ENCODE peak calls at places on chromosomes 1 and 21, in four cellular contexts. I is osteocyte, A is lung, N is B cell. Y is an unnamed sample.

GRCh38 chr1:237032029-237032428 is 10.0 kb upstream of the RYR2 start:
- DNase-seq in N (no peak), I (no peak), A (no peak), Y (no peak)

GRCh38 chr1:230827081-230827681 is 41.1 kb downstream of the C1orf198 start:
- DNase-seq in I (peak), A (peak), N (no peak), Y (peak)

GRCh38 chr21:33690874-33691273 is 48.6 kb downstream of the ITSN1 start:
- DNase-seq in N (no peak), I (no peak), A (no peak), Y (no peak)

GRCh38 chr21:33811147-33812024 is 104.2 kb downstream of the ATP5PO start:
- DNase-seq in A (no peak), I (no peak), N (no peak), Y (no peak)

GRCh38 chr21:32949701-32950100 is 76.0 kb upstream of the OLIG2 start:
- DNase-seq in I (peak), A (no peak), N (no peak), Y (no peak)

GRCh38 chr1:220767312-220768126 is 19.2 kb upstream of the MTARC1 start:
- DNase-seq in N (no peak), A (no peak), I (no peak), Y (no peak)

GRCh38 chr1:44817771-44818495 is 9.6 kb downstream of the BTBD19 start:
- DNase-seq in N (peak), A (no peak), I (no peak), Y (no peak)

GRCh38 chr1:104945406-104945805 is 1195.7 kb downstream of the AMY1C start:
- DNase-seq in I (no peak), A (no peak), N (no peak), Y (no peak)

GRCh38 chr1:89518116-89518780 is 6.4 kb upstream of the LRRC8B start:
- DNase-seq in N (no peak), I (no peak), A (no peak), Y (no peak)

GRCh38 chr1:2821970-2822620 is 20.6 kb upstream of the TTC34 start:
- DNase-seq in I (no peak), N (no peak), A (no peak), Y (no peak)

GRCh38 chr21:16194851-16195251 is 465.1 kb downstream of the USP25 start:
- DNase-seq in A (no peak), I (no peak), N (no peak), Y (no peak)

GRCh38 chr1:112061056-112061455 is 71.6 kb upstream of the KCND3 start:
- DNase-seq in I (no peak), A (no peak), N (no peak), Y (no peak)

GRCh38 chr1:223129229-223129851 is 13.7 kb downstream of the TLR5 start:
- DNase-seq in I (peak), A (peak), N (peak), Y (peak)

GRCh38 chr1:51247499-51247898 is 11.4 kb downstream of the RNF11 start:
- DNase-seq in I (no peak), A (no peak), N (no peak), Y (no peak)

GRCh38 chr1:35637401-35637809 is 3.9 kb downstream of the PSMB2 start:
- DNase-seq in I (no peak), A (no peak), N (no peak), Y (no peak)

GRCh38 chr1:207883660-207884245 is 27.2 kb downstream of the CD34 start:
- DNase-seq in A (no peak), N (no peak), I (no peak), Y (no peak)

GRCh38 chr21:41048636-41049035 is 119.3 kb upstream of the BACE2 start:
- DNase-seq in N (no peak), A (no peak), I (no peak), Y (no peak)

GRCh38 chr1:58573705-58574591 is 3.1 kb downstream of the TACSTD2 start:
- DNase-seq in I (no peak), A (peak), N (peak), Y (no peak)

GRCh38 chr1:83692524-83693336 is 306.2 kb downstream of the TTLL7 start:
- DNase-seq in I (no peak), A (no peak), N (peak), Y (no peak)

GRCh38 chr1:106926748-106927582 is 129.5 kb upstream of the PRMT6 start:
- DNase-seq in N (no peak), A (no peak), I (no peak), Y (no peak)

GRCh38 chr1:182642461-182642860 is 38.3 kb upstream of the RGS16 start:
- DNase-seq in I (no peak), A (no peak), N (no peak), Y (no peak)

GRCh38 chr1:188128761-188129160 is 1300.0 kb downstream of the PLA2G4A start:
- DNase-seq in I (no peak), A (no peak), N (no peak), Y (no peak)

GRCh38 chr1:54188291-54188690 is 11.5 kb downstream of the CYB5RL start:
- DNase-seq in N (no peak), I (no peak), A (no peak), Y (no peak)

GRCh38 chr21:39387461-39388037 is 38.7 kb upstream of the HMGN1 start:
- DNase-seq in N (peak), A (peak), I (peak), Y (peak)

GRCh38 chr1:154329551-154330131 is 4.3 kb downstream of the ATP8B2 start:
- DNase-seq in A (no peak), N (no peak), I (no peak), Y (no peak)

GRCh38 chr1:35603468-35603867 is 30.4 kb downstream of the TFAP2E start:
- DNase-seq in I (no peak), N (no peak), A (no peak), Y (peak)

GRCh38 chr1:12478612-12478985 is 139.4 kb downstream of the DHRS3 start:
- DNase-seq in N (no peak), I (no peak), A (no peak), Y (peak)

GRCh38 chr1:179882253-179883039 is at the start of gene TOR1AIP1:
- DNase-seq in I (peak), N (peak), A (peak), Y (peak)
- TF ChIP-seq CTCF in I (peak), N (peak), A (peak), Y (peak)

GRCh38 chr1:175319912-175320230 is 127.3 kb upstream of the KIAA0040 start:
- DNase-seq in I (no peak), A (no peak), N (no peak), Y (no peak)

GRCh38 chr1:175318633-175319032 is 126.1 kb upstream of the KIAA0040 start:
- DNase-seq in A (no peak), N (no peak), I (no peak), Y (no peak)

GRCh38 chr1:175319112-175319911 is 126.7 kb upstream of the KIAA0040 start:
- DNase-seq in N (peak), I (no peak), A (peak), Y (no peak)

GRCh38 chr1:175317795-175318194 is 125.2 kb upstream of the KIAA0040 start:
- DNase-seq in N (no peak), I (no peak), A (no peak), Y (no peak)

DNA sequence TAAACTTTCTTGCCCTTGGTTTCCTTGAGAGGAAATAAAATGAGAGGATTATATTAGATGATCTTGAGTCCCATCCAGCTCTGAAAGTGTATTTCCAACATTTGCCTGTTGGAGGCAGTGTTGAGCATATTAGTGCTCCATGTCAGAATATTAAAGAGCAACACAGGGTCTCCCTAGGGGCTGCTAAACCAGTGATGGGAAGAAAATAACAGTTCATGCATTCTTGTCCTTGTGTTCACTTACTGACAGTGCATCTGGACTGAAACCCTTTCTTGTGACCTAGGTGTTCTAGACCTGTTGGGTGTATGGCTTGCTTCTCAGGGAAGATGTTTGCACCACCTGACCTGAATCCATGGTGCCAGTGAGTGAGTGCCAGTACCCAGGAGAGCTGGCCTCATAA is 124.7 kb upstream of the KIAA0040 start:
- DNase-seq in N (no peak), A (no peak), I (no peak), Y (no peak)
- TF ChIP-seq CTCF in N (peak), A (no peak), I (peak), Y (peak)

GRCh38 chr1:234996245-234996757 is 132.3 kb downstream of the TOMM20 start:
- DNase-seq in N (no peak), A (no peak), I (no peak), Y (no peak)
- TF ChIP-seq CTCF in N (no peak), A (no peak), I (no peak), Y (no peak)

DNA sequence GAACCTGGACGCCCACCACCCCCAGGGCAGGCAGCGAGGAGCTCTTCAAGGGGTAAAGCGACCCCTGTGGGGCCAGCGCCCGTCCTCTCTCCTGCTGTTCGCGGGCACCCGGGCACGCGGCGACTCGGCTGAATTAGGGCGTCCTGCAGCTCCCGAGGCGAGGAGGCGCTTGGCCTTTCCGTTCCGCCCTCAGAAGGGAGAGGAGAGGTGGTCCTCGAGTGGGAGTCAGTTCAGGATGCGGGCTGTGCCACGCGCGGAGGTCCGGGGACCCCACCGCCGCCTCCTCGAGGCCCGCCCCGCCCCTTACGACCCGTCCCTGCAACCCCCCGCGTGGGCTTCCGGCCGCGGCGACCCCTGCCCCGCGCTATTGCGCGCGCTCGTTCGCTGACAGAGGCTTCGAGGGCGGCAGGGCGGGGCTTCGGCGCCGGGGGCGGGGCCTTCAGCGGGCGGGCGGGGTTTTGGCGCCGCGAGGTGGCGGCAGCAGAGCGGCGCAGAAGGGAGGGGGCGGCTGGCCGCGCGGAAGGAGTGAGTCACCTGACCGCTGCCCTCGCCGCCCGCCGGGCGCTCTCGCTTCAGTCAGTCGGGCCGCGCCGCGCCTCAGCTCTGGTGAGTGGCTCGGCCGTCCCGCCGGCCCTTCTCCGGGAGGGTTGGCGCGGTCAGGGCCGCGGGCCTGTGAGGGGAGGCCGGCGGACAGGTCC is at the start of gene BACH1:
- DNase-seq in A (peak), N (peak), I (peak), Y (peak)
- TF ChIP-seq CTCF in A (peak), N (peak), I (peak), Y (peak)

GRCh38 chr1:81731989-81732388 is 68.7 kb upstream of the ADGRL2 start:
- DNase-seq in I (no peak), A (no peak), N (no peak), Y (no peak)
- TF ChIP-seq CTCF in I (no peak), A (no peak), N (no peak), Y (no peak)

GRCh38 chr1:226222686-226223085 is 778 bp upstream of the MIXL1 start:
- DNase-seq in A (no peak), I (no peak), N (no peak), Y (no peak)

GRCh38 chr1:226220473-226221189 is 2.8 kb upstream of the MIXL1 start:
- DNase-seq in N (no peak), A (no peak), I (no peak), Y (no peak)

GRCh38 chr1:226223157-226223785 is at the start of gene MIXL1:
- DNase-seq in A (no peak), N (no peak), I (no peak), Y (no peak)

GRCh38 chr1:226226601-226227000 is 3.1 kb downstream of the MIXL1 start:
- DNase-seq in A (no peak), N (no peak), I (no peak), Y (no peak)

DNA sequence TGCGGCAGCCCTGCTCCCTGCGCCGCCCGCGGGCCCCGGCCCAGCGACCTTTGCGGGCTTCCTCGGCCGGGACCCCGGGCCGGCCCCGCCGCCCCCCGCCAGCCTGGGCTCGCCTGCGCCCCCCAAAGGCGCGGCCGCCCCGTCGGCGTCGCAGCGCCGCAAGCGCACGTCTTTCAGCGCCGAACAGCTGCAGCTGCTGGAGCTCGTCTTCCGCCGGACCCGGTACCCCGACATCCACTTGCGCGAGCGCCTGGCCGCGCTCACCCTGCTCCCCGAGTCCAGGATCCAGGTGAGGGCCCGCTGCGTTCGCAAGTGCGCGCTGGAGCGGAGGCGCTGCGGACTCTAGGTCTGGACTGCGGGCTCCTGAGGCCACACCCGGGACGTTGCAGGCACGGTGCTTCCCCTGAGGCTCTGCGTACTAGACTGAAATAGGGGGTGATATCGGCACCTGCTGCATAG is 351 bp downstream of the MIXL1 start:
- DNase-seq in A (no peak), N (peak), I (no peak), Y (no peak)
- TF ChIP-seq CTCF in A (no peak), N (no peak), I (peak), Y (peak)

GRCh38 chr1:157628773-157629172 is 30.9 kb upstream of the FCRL4 start:
- DNase-seq in A (no peak), I (no peak), N (no peak), Y (no peak)

GRCh38 chr1:157622471-157622870 is 24.6 kb upstream of the FCRL4 start:
- DNase-seq in I (no peak), N (no peak), A (no peak), Y (no peak)

GRCh38 chr1:157624471-157624870 is 26.6 kb upstream of the FCRL4 start:
- DNase-seq in A (no peak), N (no peak), I (no peak), Y (no peak)

DNA sequence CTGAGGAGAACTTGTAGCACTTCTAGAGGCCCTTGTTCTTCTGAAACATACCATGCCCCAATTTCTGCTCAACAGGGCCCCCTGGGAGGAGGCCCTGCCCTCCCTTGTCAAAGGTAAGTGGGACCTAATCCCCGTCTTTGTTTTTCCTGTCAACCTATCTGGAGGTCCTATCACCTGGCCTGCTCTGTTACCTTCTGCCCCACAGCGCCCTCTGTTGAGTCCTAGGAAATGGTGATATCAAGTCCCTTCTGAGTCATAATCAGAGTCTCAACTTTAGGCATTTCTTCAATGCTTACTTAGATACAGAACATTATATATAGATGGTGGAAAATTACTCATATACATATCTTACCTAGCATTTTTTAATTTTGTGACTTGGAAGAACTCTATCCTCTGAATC is 28.2 kb upstream of the FCRL4 start:
- DNase-seq in A (no peak), N (peak), I (no peak), Y (no peak)
- TF ChIP-seq CTCF in A (peak), N (peak), I (no peak), Y (no peak)

DNA sequence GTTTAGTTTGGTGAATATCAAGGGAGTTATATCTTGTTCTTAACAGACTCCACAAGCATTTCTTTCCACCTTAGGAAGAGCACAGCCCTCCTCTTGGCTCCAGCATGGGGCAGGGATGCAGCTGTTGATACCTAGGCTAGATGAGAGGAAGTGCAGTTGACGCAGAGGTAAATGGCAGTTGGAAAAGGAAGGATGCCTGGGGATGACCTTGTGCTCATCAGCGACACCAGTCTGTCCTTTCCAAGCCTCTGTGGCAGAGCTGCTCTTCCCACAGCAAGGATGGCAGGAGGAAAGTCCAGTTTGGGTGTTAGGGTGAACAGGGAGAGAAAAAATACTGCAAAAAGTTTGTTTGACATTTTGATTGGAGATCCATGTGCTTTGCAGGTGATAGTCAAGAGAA is 6.2 kb downstream of the PROX1 start:
- DNase-seq in I (no peak), N (no peak), A (no peak), Y (no peak)
- TF ChIP-seq CTCF in I (no peak), N (no peak), A (no peak), Y (no peak)

GRCh38 chr1:147794570-147794969 is 34.2 kb upstream of the GJA5 start:
- DNase-seq in N (no peak), I (no peak), A (no peak), Y (no peak)
- TF ChIP-seq CTCF in N (no peak), I (no peak), A (no peak), Y (no peak)